ENCODE peak calls at places on chromosomes 7 and 10, in five cellular contexts. F is A549, M is SK-N-SH, H is neuronal stem cell, B is GM23338. X is an unnamed sample.

GRCh38 chr7:128830231-128831177 is at the start of gene FLNC:
- DNase-seq in F (no peak), H (no peak), B (peak), M (peak), X (peak)

GRCh38 chr7:121329460-121330052 is 756 bp downstream of the WNT16 start:
- DNase-seq in B (peak), F (no peak), M (peak), H (peak), X (peak)

GRCh38 chr7:97337849-97338248 is 220.4 kb downstream of the SDHAF3 start:
- DNase-seq in H (no peak), B (no peak), F (no peak), M (no peak), X (peak)

GRCh38 chr7:4689151-4689550 is 7.1 kb downstream of the FOXK1 start:
- DNase-seq in H (no peak), F (no peak), B (no peak), M (no peak), X (no peak)

GRCh38 chr7:45089314-45089891 is 634 bp upstream of the NACAD start:
- DNase-seq in H (peak), M (peak), F (peak), B (peak), X (peak)

GRCh38 chr7:150003304-150003810 is 129.6 kb downstream of the ATP6V0E2 start:
- DNase-seq in B (no peak), M (no peak), F (peak), H (no peak), X (peak)

GRCh38 chr7:4416436-4417092 is 265.5 kb upstream of the FOXK1 start:
- DNase-seq in F (no peak), B (no peak), H (no peak), M (peak), X (no peak)

GRCh38 chr10:70576803-70577517 is 25.6 kb downstream of the PRF1 start:
- DNase-seq in F (no peak), H (no peak), M (no peak), B (no peak), X (peak)

GRCh38 chr10:132449051-132449825 is 52.2 kb downstream of the PWWP2B start:
- DNase-seq in M (peak), H (no peak), F (no peak), B (no peak), X (no peak)

GRCh38 chr10:103763374-103764202 is 91.8 kb downstream of the SH3PXD2A start:
- DNase-seq in H (no peak), F (no peak), M (no peak), B (no peak), X (no peak)

GRCh38 chr10:72274730-72275350 is 1.1 kb downstream of the DDIT4 start:
- DNase-seq in H (no peak), B (peak), F (peak), M (peak), X (peak)

GRCh38 chr10:99341860-99342517 is 12.8 kb downstream of the CNNM1 start:
- DNase-seq in M (no peak), H (no peak), F (no peak), B (no peak), X (no peak)

GRCh38 chr10:63467833-63468232 is 2.1 kb upstream of the JMJD1C start:
- DNase-seq in H (no peak), F (no peak), B (no peak), M (peak), X (peak)

GRCh38 chr7:154503962-154504550 is 451.9 kb downstream of the DPP6 start:
- DNase-seq in H (peak), B (peak), F (peak), M (peak), X (no peak)

GRCh38 chr7:5380350-5381210 is 43.1 kb downstream of the TNRC18 start:
- DNase-seq in F (no peak), M (no peak), H (no peak), B (no peak), X (peak)

GRCh38 chr7:69683002-69683401 is 84.7 kb downstream of the AUTS2 start:
- DNase-seq in M (no peak), F (no peak), B (peak), H (no peak), X (no peak)

GRCh38 chr7:159097661-159098423 is 46.8 kb downstream of the VIPR2 start:
- DNase-seq in H (peak), F (no peak), B (no peak), M (no peak), X (peak)
- H3K4me3 ChIP-seq in H (no peak), F (no peak), B (no peak), M (no peak), X (no peak)

DNA sequence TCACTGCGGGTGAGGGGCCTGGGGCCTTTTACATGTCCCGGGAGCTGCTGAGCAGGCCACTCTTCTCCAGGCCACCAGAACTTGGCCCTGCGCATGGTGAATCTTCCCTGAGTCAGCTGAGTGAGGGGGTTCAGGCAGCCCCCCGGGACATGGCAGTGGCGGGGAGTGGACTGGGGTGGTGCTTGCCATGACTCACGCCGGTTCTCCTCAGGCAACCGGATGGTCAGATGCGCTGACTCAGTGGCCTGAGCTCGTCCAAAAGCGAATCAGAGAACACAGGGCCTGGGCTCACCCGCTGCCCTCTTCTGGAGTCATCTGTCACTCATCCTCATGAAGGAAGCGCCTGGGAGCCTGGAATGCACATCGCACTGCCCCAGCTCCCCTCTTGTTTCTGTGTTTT is 33.5 kb downstream of the HTRA1 start:
- DNase-seq in M (no peak), B (no peak), H (no peak), F (no peak), X (peak)
- H3K4me2 ChIP-seq in M (peak), B (no peak), H (no peak), F (no peak), X (peak)

GRCh38 chr10:31399171-31399570 is 80.2 kb downstream of the ZEB1 start:
- DNase-seq in F (no peak), B (no peak), H (no peak), M (no peak), X (no peak)

GRCh38 chr10:31399631-31400030 is 80.6 kb downstream of the ZEB1 start:
- DNase-seq in H (no peak), F (no peak), M (no peak), B (no peak), X (peak)

GRCh38 chr10:31397852-31398251 is 78.8 kb downstream of the ZEB1 start:
- DNase-seq in M (no peak), H (no peak), B (no peak), F (no peak), X (no peak)

GRCh38 chr10:31404640-31405039 is 85.6 kb downstream of the ZEB1 start:
- DNase-seq in F (no peak), H (no peak), M (peak), B (no peak), X (no peak)

GRCh38 chr10:31401287-31401686 is 82.3 kb downstream of the ZEB1 start:
- DNase-seq in M (no peak), H (no peak), F (no peak), B (no peak), X (no peak)
- H3K4me3 ChIP-seq in M (no peak), H (no peak), F (no peak), B (no peak), X (no peak)

DNA sequence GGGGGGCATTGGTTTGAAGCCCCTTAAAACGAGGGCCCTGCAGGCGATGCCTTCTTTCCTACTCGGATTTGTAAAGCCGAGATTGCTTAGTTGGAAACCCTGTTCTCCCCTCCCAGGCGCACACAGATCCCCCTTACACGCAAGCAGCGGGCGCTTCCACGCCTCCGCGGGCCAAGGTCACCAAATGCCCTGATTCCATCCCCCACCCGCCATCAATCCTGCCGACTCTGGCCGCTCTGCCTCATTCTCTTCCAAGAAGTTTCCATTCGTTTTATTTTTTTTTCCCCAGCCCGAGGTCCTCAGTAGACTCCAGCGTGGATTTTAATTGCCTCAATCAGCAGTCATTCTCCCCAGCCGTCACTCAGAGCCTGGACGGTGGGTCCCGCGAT is 1.0 kb upstream of the GAD2 start:
- DNase-seq in H (no peak), B (peak), M (no peak), F (no peak), X (no peak)
- H3K4me2 ChIP-seq in H (peak), B (peak), M (no peak), F (peak), X (no peak)

GRCh38 chr7:134637441-134637840 is 9.2 kb upstream of the BPGM start:
- DNase-seq in M (no peak), B (no peak), F (no peak), H (no peak), X (no peak)

GRCh38 chr7:134632937-134633540 is 13.6 kb upstream of the BPGM start:
- DNase-seq in H (peak), M (peak), B (peak), F (peak), X (no peak)

GRCh38 chr7:134639061-134639460 is 7.6 kb upstream of the BPGM start:
- DNase-seq in B (no peak), F (no peak), M (no peak), H (no peak), X (no peak)

GRCh38 chr7:134637934-134638719 is 8.5 kb upstream of the BPGM start:
- DNase-seq in M (no peak), B (no peak), F (no peak), H (no peak), X (no peak)

DNA sequence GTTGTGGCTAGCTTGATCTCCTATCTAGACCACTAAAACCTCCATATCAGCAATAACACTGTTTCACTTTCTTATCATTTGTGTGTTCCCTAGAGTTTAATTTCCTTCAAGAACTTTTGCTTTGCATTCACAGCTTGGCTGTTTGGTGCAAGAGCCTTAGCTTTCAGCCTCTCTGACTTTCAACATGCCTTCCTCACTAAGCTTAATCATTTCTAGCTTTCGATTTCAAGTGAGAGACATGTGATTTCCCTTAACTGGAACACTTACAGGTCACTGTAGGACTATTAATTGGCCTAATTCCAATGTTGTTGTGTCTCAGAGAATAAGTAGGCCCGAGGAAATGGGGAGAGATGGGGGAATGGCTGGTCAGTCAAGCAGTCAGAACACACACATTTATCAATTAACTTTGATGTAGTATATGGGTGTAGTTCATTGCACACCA is 10.6 kb upstream of the BPGM start:
- DNase-seq in M (no peak), F (no peak), H (no peak), B (no peak), X (no peak)
- H3K4me3 ChIP-seq in M (no peak), F (no peak), H (no peak), B (no peak), X (no peak)

GRCh38 chr10:30854656-30855055 is 177.0 kb downstream of the ZNF438 start:
- DNase-seq in B (no peak), H (no peak), M (no peak), F (no peak), X (no peak)
- H3K4me2 ChIP-seq in B (no peak), H (no peak), M (no peak), F (no peak), X (no peak)

DNA sequence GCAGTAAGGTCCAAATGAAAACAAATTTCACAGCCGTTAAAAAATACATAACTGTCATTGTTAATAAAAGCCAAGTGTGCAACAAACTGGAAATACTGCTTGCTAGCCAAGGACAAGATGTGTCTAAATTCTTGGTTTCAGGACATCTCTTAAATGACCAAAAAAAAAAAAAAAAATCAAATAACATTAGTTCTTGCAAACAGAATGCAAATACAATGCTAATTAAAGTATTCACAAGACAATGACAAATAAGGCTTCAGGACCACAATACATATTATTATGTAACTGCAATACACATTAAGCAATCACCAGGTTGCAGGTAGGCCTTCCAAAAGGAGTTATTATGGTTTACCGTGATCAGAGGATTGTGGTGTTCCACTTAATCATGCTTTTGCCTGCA is 3.6 kb downstream of the ARHGAP21 start:
- DNase-seq in F (no peak), B (peak), H (no peak), M (no peak), X (no peak)
- H3K4me3 ChIP-seq in F (peak), B (peak), H (no peak), M (peak), X (peak)

GRCh38 chr10:123746927-123747326 is 80.8 kb downstream of the GPR26 start:
- DNase-seq in F (no peak), H (no peak), M (no peak), B (peak), X (peak)
- H3K4me2 ChIP-seq in F (no peak), H (no peak), M (no peak), B (peak), X (no peak)

GRCh38 chr7:117270371-117270770 is 52.5 kb downstream of the WNT2 start:
- DNase-seq in F (no peak), H (no peak), B (no peak), M (no peak), X (no peak)

GRCh38 chr7:117272360-117272759 is 50.5 kb downstream of the WNT2 start:
- DNase-seq in F (no peak), H (no peak), M (no peak), B (no peak), X (no peak)

GRCh38 chr7:117269895-117270294 is 53.0 kb downstream of the WNT2 start:
- DNase-seq in M (no peak), H (no peak), F (no peak), B (no peak), X (no peak)

GRCh38 chr7:117271566-117271965 is 51.3 kb downstream of the WNT2 start:
- DNase-seq in M (no peak), F (no peak), B (no peak), H (no peak), X (no peak)

DNA sequence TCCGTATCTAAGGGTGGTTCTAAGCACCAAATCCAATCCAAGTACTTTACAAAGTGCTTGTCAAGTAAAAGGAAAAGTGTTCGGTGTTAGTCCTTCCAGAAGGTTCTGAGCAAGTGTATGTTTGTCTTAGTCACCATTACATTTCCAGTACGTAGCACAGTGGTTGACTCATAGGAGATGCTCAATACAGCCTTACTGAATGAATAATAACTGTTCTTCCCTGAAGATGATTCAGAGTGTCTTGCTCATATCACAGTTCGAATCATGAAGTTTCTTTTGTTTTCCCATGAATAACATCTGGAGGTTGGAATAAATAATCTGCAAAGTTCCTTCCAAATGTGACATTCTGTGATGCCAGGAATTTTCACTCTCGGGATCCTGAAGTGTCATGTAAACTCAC is 53.4 kb downstream of the WNT2 start:
- DNase-seq in H (no peak), F (peak), M (no peak), B (no peak), X (peak)
- H3K4me3 ChIP-seq in H (no peak), F (no peak), M (no peak), B (no peak), X (peak)

GRCh38 chr7:135160858-135161653 is 9.5 kb downstream of the CYREN start:
- DNase-seq in H (no peak), M (peak), F (no peak), B (peak), X (no peak)
- H3K4me2 ChIP-seq in H (no peak), M (no peak), F (peak), B (peak), X (no peak)

X was measured in osteoblast.